ENCODE peak calls at places on chromosomes 12 and 14, in eight cellular contexts. One of them, this sample, is unnamed. For H3K9me3, the result is how much of the 10 kb centered on the place peaks cover.

GRCh38 chr14:65234752-65235361 is 132.5 kb upstream of the MAX start:
- DNase-seq in psoas muscle: no peak
- DNase-seq in cardiac muscle cell: no peak
- DNase-seq in left lung: no peak
- DNase-seq in upper lobe of left lung: no peak
- DNase-seq in GM23248: no peak
- DNase-seq in A549: no peak
- DNase-seq in right lobe of liver: no peak
- DNase-seq in this sample: no peak

GRCh38 chr14:54366726-54367707 is 29.8 kb upstream of the CDKN3 start:
- DNase-seq in psoas muscle: no peak
- DNase-seq in cardiac muscle cell: peak
- DNase-seq in left lung: no peak
- DNase-seq in upper lobe of left lung: peak
- DNase-seq in GM23248: peak
- DNase-seq in A549: peak
- DNase-seq in right lobe of liver: no peak
- DNase-seq in this sample: no peak

GRCh38 chr12:124441443-124442190 is 125.8 kb downstream of the NCOR2 start:
- DNase-seq in psoas muscle: no peak
- DNase-seq in cardiac muscle cell: no peak
- DNase-seq in left lung: peak
- DNase-seq in upper lobe of left lung: no peak
- DNase-seq in GM23248: peak
- DNase-seq in A549: no peak
- DNase-seq in right lobe of liver: no peak
- DNase-seq in this sample: peak

GRCh38 chr12:124841558-124841945 is 22.1 kb downstream of the SCARB1 start:
- DNase-seq in psoas muscle: no peak
- DNase-seq in cardiac muscle cell: no peak
- DNase-seq in left lung: peak
- DNase-seq in upper lobe of left lung: no peak
- DNase-seq in GM23248: no peak
- DNase-seq in A549: no peak
- DNase-seq in right lobe of liver: no peak
- DNase-seq in this sample: no peak

GRCh38 chr12:85835810-85836715 is at the start of gene RASSF9:
- DNase-seq in psoas muscle: peak
- DNase-seq in cardiac muscle cell: no peak
- DNase-seq in left lung: peak
- DNase-seq in upper lobe of left lung: peak
- DNase-seq in GM23248: peak
- DNase-seq in A549: no peak
- DNase-seq in right lobe of liver: peak
- DNase-seq in this sample: peak

GRCh38 chr12:12612403-12612802 is 727 bp downstream of the CREBL2 start:
- DNase-seq in psoas muscle: no peak
- DNase-seq in cardiac muscle cell: peak
- DNase-seq in left lung: no peak
- DNase-seq in upper lobe of left lung: no peak
- DNase-seq in GM23248: peak
- DNase-seq in A549: peak
- DNase-seq in right lobe of liver: no peak
- DNase-seq in this sample: no peak

GRCh38 chr12:124971603-124972002 is 17.3 kb downstream of the DHX37 start:
- DNase-seq in psoas muscle: no peak
- DNase-seq in cardiac muscle cell: no peak
- DNase-seq in left lung: no peak
- DNase-seq in upper lobe of left lung: no peak
- DNase-seq in GM23248: no peak
- DNase-seq in A549: no peak
- DNase-seq in right lobe of liver: no peak
- DNase-seq in this sample: no peak

GRCh38 chr12:7117670-7118069 is 8.7 kb upstream of the C1RL start:
- DNase-seq in psoas muscle: no peak
- DNase-seq in cardiac muscle cell: no peak
- DNase-seq in left lung: no peak
- DNase-seq in upper lobe of left lung: no peak
- DNase-seq in GM23248: no peak
- DNase-seq in A549: no peak
- DNase-seq in right lobe of liver: no peak
- DNase-seq in this sample: no peak

GRCh38 chr14:103023881-103024473 is 33.4 kb downstream of the CDC42BPB start:
- DNase-seq in psoas muscle: no peak
- DNase-seq in cardiac muscle cell: no peak
- DNase-seq in left lung: no peak
- DNase-seq in upper lobe of left lung: no peak
- DNase-seq in GM23248: peak
- DNase-seq in A549: no peak
- DNase-seq in right lobe of liver: no peak
- DNase-seq in this sample: no peak

GRCh38 chr14:70842851-70843462 is 33.6 kb upstream of the MAP3K9 start:
- DNase-seq in psoas muscle: no peak
- DNase-seq in cardiac muscle cell: no peak
- DNase-seq in left lung: no peak
- DNase-seq in upper lobe of left lung: no peak
- DNase-seq in GM23248: no peak
- DNase-seq in A549: no peak
- DNase-seq in right lobe of liver: no peak
- DNase-seq in this sample: no peak

GRCh38 chr14:56195219-56195618 is 77.0 kb downstream of the PELI2 start:
- DNase-seq in psoas muscle: no peak
- DNase-seq in cardiac muscle cell: no peak
- DNase-seq in left lung: no peak
- DNase-seq in upper lobe of left lung: no peak
- DNase-seq in GM23248: no peak
- DNase-seq in A549: no peak
- DNase-seq in right lobe of liver: no peak
- DNase-seq in this sample: no peak

GRCh38 chr14:56195727-56196126 is 77.5 kb downstream of the PELI2 start:
- DNase-seq in psoas muscle: no peak
- DNase-seq in cardiac muscle cell: no peak
- DNase-seq in left lung: no peak
- DNase-seq in upper lobe of left lung: no peak
- DNase-seq in GM23248: peak
- DNase-seq in A549: no peak
- DNase-seq in right lobe of liver: no peak
- DNase-seq in this sample: no peak

GRCh38 chr14:56197150-56197549 is 78.9 kb downstream of the PELI2 start:
- DNase-seq in psoas muscle: no peak
- DNase-seq in cardiac muscle cell: no peak
- DNase-seq in left lung: no peak
- DNase-seq in upper lobe of left lung: no peak
- DNase-seq in GM23248: no peak
- DNase-seq in A549: no peak
- DNase-seq in right lobe of liver: no peak
- DNase-seq in this sample: no peak

GRCh38 chr14:56198438-56198837 is 80.2 kb downstream of the PELI2 start:
- DNase-seq in psoas muscle: no peak
- DNase-seq in cardiac muscle cell: no peak
- DNase-seq in left lung: no peak
- DNase-seq in upper lobe of left lung: no peak
- DNase-seq in GM23248: no peak
- DNase-seq in A549: no peak
- DNase-seq in right lobe of liver: no peak
- DNase-seq in this sample: no peak

GRCh38 chr14:56196274-56196673 is 78.1 kb downstream of the PELI2 start:
- DNase-seq in psoas muscle: no peak
- DNase-seq in cardiac muscle cell: no peak
- DNase-seq in left lung: no peak
- DNase-seq in upper lobe of left lung: no peak
- DNase-seq in GM23248: peak
- DNase-seq in A549: no peak
- DNase-seq in right lobe of liver: no peak
- DNase-seq in this sample: no peak
- H3K27ac ChIP-seq in psoas muscle: peak
- H3K27ac ChIP-seq in cardiac muscle cell: no peak
- H3K27ac ChIP-seq in left lung: no peak
- H3K27ac ChIP-seq in upper lobe of left lung: no peak
- H3K27ac ChIP-seq in GM23248: no peak
- H3K27ac ChIP-seq in A549: no peak
- H3K27ac ChIP-seq in right lobe of liver: no peak
- H3K27ac ChIP-seq in this sample: peak

DNA sequence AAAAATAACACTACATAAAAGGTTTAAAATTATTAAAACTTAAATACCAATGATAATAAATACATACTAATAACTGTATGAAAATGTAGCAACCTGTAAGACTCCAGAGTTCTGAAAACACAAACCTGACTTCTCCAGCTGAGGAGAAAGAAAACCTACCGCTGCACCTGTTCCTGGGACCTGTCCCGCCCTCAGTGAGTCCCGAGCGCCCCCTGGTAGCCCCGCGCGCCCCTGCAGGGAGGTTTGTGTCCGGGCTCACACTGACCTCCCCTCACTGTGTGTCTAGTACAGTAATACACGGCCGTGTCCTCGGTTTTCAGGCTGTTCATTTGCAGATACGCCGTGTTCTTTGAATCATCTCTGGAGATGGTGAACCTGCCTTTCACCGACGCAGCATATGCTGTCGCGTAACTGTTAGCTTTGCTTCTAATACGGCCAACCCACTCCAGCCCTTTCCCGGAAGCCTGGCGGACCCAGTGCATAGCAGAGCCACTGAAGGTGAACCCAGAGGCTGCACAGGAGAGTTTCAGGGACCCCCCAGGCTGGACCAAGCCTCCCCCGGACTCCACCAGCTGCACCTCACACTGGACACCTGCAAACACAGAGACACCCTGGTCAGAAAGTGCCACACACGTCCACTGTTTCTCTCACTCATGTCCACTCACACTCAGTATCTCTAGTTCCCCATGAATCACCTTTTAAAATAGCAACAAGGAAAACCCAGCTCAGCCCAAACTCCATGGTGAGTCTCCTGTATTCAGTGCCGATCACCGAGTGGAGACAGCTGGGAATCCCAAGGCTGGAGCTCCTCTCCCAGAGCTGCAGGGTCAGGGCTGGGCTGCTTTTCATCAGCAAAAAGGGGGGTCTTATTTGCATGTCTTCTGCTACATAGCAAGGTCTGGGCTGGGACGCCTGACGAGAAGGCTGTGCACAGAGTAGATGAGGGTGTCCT is 1276.3 kb downstream of the TMEM121 start:
- DNase-seq in psoas muscle: no peak
- DNase-seq in cardiac muscle cell: no peak
- DNase-seq in left lung: peak
- DNase-seq in upper lobe of left lung: no peak
- DNase-seq in GM23248: no peak
- DNase-seq in A549: peak
- DNase-seq in right lobe of liver: no peak
- DNase-seq in this sample: no peak
- H3K9me3 ChIP-seq in psoas muscle: under half
- H3K9me3 ChIP-seq in cardiac muscle cell: under half
- H3K9me3 ChIP-seq in left lung: under half
- H3K9me3 ChIP-seq in upper lobe of left lung: under half
- H3K9me3 ChIP-seq in GM23248: under half
- H3K9me3 ChIP-seq in A549: under half
- H3K9me3 ChIP-seq in right lobe of liver: under half
- H3K9me3 ChIP-seq in this sample: under half

GRCh38 chr12:19151298-19151697 is 21.8 kb downstream of the PLEKHA5 start:
- DNase-seq in psoas muscle: no peak
- DNase-seq in cardiac muscle cell: no peak
- DNase-seq in left lung: no peak
- DNase-seq in upper lobe of left lung: no peak
- DNase-seq in GM23248: no peak
- DNase-seq in A549: no peak
- DNase-seq in right lobe of liver: no peak
- DNase-seq in this sample: no peak
- H3K27ac ChIP-seq in psoas muscle: no peak
- H3K27ac ChIP-seq in cardiac muscle cell: peak
- H3K27ac ChIP-seq in left lung: no peak
- H3K27ac ChIP-seq in upper lobe of left lung: no peak
- H3K27ac ChIP-seq in GM23248: no peak
- H3K27ac ChIP-seq in A549: no peak
- H3K27ac ChIP-seq in right lobe of liver: no peak
- H3K27ac ChIP-seq in this sample: no peak

GRCh38 chr12:132945806-132946506 is 10.2 kb downstream of the ZNF605 start:
- DNase-seq in psoas muscle: no peak
- DNase-seq in cardiac muscle cell: no peak
- DNase-seq in left lung: no peak
- DNase-seq in upper lobe of left lung: no peak
- DNase-seq in GM23248: no peak
- DNase-seq in A549: no peak
- DNase-seq in right lobe of liver: no peak
- DNase-seq in this sample: no peak
- H3K9me3 ChIP-seq in psoas muscle: half or more
- H3K9me3 ChIP-seq in cardiac muscle cell: under half
- H3K9me3 ChIP-seq in left lung: half or more
- H3K9me3 ChIP-seq in upper lobe of left lung: half or more
- H3K9me3 ChIP-seq in GM23248: under half
- H3K9me3 ChIP-seq in A549: half or more
- H3K9me3 ChIP-seq in right lobe of liver: under half
- H3K9me3 ChIP-seq in this sample: half or more

DNA sequence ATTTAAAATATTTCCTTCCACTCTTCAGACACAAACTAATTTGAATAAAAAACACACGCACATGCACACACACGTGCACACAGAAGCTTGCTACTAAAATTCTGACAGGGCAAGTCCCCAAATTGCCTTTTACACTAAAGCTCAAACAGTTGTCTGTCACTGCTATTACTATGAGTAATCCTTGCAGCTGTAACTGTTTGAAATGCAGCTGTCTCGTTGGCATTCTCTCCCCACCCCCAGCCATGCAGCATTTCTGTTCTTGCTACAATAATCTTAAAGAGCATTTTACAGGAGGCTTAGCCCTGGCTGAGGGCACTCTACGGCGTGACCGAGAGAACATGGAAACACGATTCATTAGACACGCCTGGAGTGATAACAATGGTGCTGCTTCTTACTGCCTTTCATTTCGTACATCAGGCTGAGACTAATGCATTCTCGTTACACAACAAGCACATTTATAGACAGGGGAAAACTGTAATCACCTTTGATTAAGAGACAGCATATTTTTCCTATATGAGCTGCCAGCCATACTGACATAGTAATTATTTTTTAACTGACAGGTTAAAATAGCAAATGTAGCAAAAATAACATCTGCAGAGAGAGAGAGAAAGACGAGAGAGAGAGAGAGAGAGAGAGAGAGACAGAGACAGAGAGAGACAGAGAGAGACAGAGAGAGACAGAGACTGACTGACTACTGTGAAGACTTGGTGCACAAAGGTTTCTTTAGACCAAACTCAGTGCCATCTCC is 153.8 kb downstream of the MED13L start:
- DNase-seq in psoas muscle: peak
- DNase-seq in cardiac muscle cell: peak
- DNase-seq in left lung: no peak
- DNase-seq in upper lobe of left lung: peak
- DNase-seq in GM23248: peak
- DNase-seq in A549: no peak
- DNase-seq in right lobe of liver: no peak
- DNase-seq in this sample: no peak
- H3K27ac ChIP-seq in psoas muscle: peak
- H3K27ac ChIP-seq in cardiac muscle cell: peak
- H3K27ac ChIP-seq in left lung: peak
- H3K27ac ChIP-seq in upper lobe of left lung: no peak
- H3K27ac ChIP-seq in GM23248: peak
- H3K27ac ChIP-seq in A549: no peak
- H3K27ac ChIP-seq in right lobe of liver: no peak
- H3K27ac ChIP-seq in this sample: no peak

DNA sequence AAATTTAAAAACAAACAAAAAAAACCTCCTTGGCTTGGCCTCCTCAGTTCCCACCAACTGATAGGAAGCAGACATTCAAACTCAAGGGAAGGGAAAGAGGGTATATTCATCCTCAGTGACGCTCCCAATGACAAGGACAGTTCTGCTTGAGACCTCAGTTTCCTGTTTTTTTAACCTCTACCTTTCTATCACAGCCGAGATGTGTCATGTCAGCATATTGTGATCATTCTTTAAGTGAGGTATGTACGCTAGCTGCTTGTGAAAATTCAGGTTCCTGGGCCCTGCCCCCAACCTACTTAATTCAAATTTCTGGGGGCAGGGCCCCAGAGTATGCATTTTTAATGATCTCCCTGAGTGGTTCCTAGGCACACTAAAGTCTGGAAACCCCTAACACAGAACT is 611.9 kb upstream of the TBX3 start:
- DNase-seq in psoas muscle: no peak
- DNase-seq in cardiac muscle cell: no peak
- DNase-seq in left lung: no peak
- DNase-seq in upper lobe of left lung: no peak
- DNase-seq in GM23248: no peak
- DNase-seq in A549: no peak
- DNase-seq in right lobe of liver: no peak
- DNase-seq in this sample: no peak
- H3K9me3 ChIP-seq in psoas muscle: under half
- H3K9me3 ChIP-seq in cardiac muscle cell: under half
- H3K9me3 ChIP-seq in left lung: under half
- H3K9me3 ChIP-seq in upper lobe of left lung: under half
- H3K9me3 ChIP-seq in GM23248: under half
- H3K9me3 ChIP-seq in A549: under half
- H3K9me3 ChIP-seq in right lobe of liver: under half
- H3K9me3 ChIP-seq in this sample: under half

This sample was measured in tibial artery.